ENCODE peak calls at places on chromosomes 6 and 20, in seven cellular contexts. G is GM04504, B is NCI-H345, P is fibroblast of the aortic adventitia, R is A172, T is islet precursor cell, N is astrocyte of the spinal cord. Z is an unnamed sample.

GRCh38 chr6:158185729-158186456 is 17.7 kb downstream of the GTF2H5 start:
- DNase-seq in P (peak), G (peak), T (no peak), B (no peak), R (peak), N (peak), Z (no peak)

GRCh38 chr20:63029358-63030121 is 22.8 kb upstream of the BHLHE23 start:
- DNase-seq in T (peak), G (no peak), N (no peak), P (no peak), R (peak), B (peak), Z (no peak)

GRCh38 chr6:105608711-105609374 is 206.0 kb upstream of the PREP start:
- DNase-seq in G (peak), R (peak), N (peak), B (no peak), T (peak), P (peak), Z (no peak)

GRCh38 chr6:150606258-150607043 is 6.8 kb downstream of the PLEKHG1 start:
- DNase-seq in P (no peak), R (no peak), N (no peak), G (no peak), T (peak), B (peak), Z (no peak)

GRCh38 chr20:33465536-33466302 is 22.2 kb upstream of the SNTA1 start:
- DNase-seq in G (no peak), R (no peak), B (no peak), P (no peak), T (no peak), N (no peak), Z (no peak)

GRCh38 chr6:31008165-31008564 is 2.1 kb upstream of the MUC22 start:
- DNase-seq in N (no peak), B (no peak), T (no peak), P (no peak), R (no peak), G (no peak), Z (no peak)

GRCh38 chr20:61659652-61660346 is 405.9 kb downstream of the TAF4 start:
- DNase-seq in P (no peak), G (no peak), B (no peak), T (peak), R (no peak), N (no peak), Z (no peak)

GRCh38 chr6:45112711-45113110 is 215.4 kb upstream of the RUNX2 start:
- DNase-seq in T (no peak), P (no peak), G (no peak), R (no peak), B (no peak), N (peak), Z (no peak)

GRCh38 chr6:108689279-108690161 is 128.8 kb downstream of the FOXO3 start:
- DNase-seq in R (peak), P (peak), T (peak), G (peak), N (peak), B (no peak), Z (peak)

GRCh38 chr6:162964703-162965140 is 236.9 kb downstream of the PACRG start:
- DNase-seq in G (peak), P (peak), T (peak), N (peak), B (no peak), R (peak), Z (peak)

GRCh38 chr6:159134701-159135364 is 34.4 kb upstream of the FNDC1 start:
- DNase-seq in T (peak), G (peak), N (peak), P (peak), B (peak), R (peak), Z (no peak)

GRCh38 chr20:2261105-2261504 is 34.7 kb upstream of the TGM3 start:
- DNase-seq in P (peak), B (peak), T (no peak), G (no peak), N (no peak), R (peak), Z (no peak)

GRCh38 chr6:142543576-142543975 is 241.8 kb downstream of the ADGRG6 start:
- DNase-seq in R (no peak), G (no peak), N (no peak), B (no peak), P (no peak), T (no peak), Z (no peak)

GRCh38 chr6:14016930-14017625 is 92.3 kb downstream of the RNF182 start:
- DNase-seq in B (no peak), N (no peak), G (no peak), R (no peak), T (no peak), P (peak), Z (no peak)

GRCh38 chr20:18548465-18548864 is 18.8 kb upstream of the SMIM26 start:
- DNase-seq in G (no peak), R (no peak), T (no peak), N (no peak), P (no peak), B (no peak), Z (no peak)

GRCh38 chr6:37965964-37966676 is 146.6 kb downstream of the ZFAND3 start:
- DNase-seq in N (peak), G (no peak), P (peak), T (no peak), B (no peak), R (peak), Z (no peak)

GRCh38 chr20:36861875-36862801 is 13.8 kb upstream of the TLDC2 start:
- DNase-seq in G (peak), B (peak), T (peak), P (peak), R (peak), N (peak), Z (peak)

GRCh38 chr6:139161817-139162284 is 27.0 kb downstream of the HECA start:
- DNase-seq in B (no peak), P (no peak), R (no peak), T (no peak), N (no peak), G (no peak), Z (no peak)

Z was measured in osteocyte.